ENCODE peak calls at places on chromosomes 11 and 22, in ten cellular contexts. C is GM13976; L is H1; G is NAMALWA; H is A172; Y is ELR; J is stimulated activated CD4-positive, alpha-beta T cell treated with anti-CD3 and anti-CD28 coated beads, Interleukin-4, amount 100 ng/mL, for 48 hours; I is activated CD4-positive, alpha-beta T cell treated with anti-CD3 and anti-CD28 coated beads, Interleukin-2, amount 50 U/mL, for 48 hours; F is posterior vena cava; W is activated T-helper 9 cell treated with anti-CD3 and anti-CD28 coated beads, Interleukin-2, amount 50 U/mL, for 16 hours. V is an unnamed sample.
A peak's percentile ranks its signal among the peaks of the same experiment; 100 is the strongest.

GRCh38 chr11:104968365-104968855 is at the start of gene CASP4:
- DNase-seq in W (no peak), G (peak; percentile 35), H (peak; percentile 53), I (no peak), L (no peak), C (peak; percentile 13), F (no peak), J (no peak), Y (peak; percentile 86), V (no peak)

GRCh38 chr22:22870577-22871398 is 16.8 kb upstream of the IGLL5 start:
- DNase-seq in F (no peak), Y (peak; percentile 10), G (peak; percentile 75), L (no peak), J (no peak), W (no peak), I (no peak), H (no peak), C (no peak), V (no peak)

GRCh38 chr11:83102806-83103205 is 31.1 kb upstream of the RAB30 start:
- DNase-seq in F (no peak), C (no peak), I (no peak), Y (no peak), L (no peak), W (no peak), J (no peak), H (no peak), G (no peak), V (no peak)

GRCh38 chr22:42275176-42275575 is 4.7 kb upstream of the TCF20 start:
- DNase-seq in I (no peak), F (peak; percentile 58), L (no peak), Y (no peak), H (no peak), W (no peak), G (no peak), J (no peak), C (no peak), V (no peak)

GRCh38 chr11:3221408-3222002 is 2.9 kb upstream of the MRGPRG start:
- DNase-seq in Y (no peak), C (no peak), W (no peak), L (no peak), I (no peak), J (no peak), F (peak; percentile 50), G (no peak), H (no peak), V (no peak)

GRCh38 chr11:36485296-36485870 is 24.7 kb downstream of the TRAF6 start:
- DNase-seq in L (no peak), H (no peak), G (no peak), C (no peak), Y (no peak), J (no peak), I (no peak), F (no peak), W (no peak), V (no peak)

GRCh38 chr11:111798279-111798678 is 32.1 kb upstream of the PPP2R1B start:
- DNase-seq in W (no peak), G (no peak), C (no peak), H (no peak), Y (no peak), J (no peak), I (no peak), F (no peak), L (no peak), V (no peak)

GRCh38 chr11:72589802-72590761 is 84.1 kb downstream of the PDE2A start:
- DNase-seq in I (peak; percentile 62), Y (peak; percentile 43), W (peak; percentile 16), J (peak; percentile 42), C (peak; percentile 72), G (peak; percentile 62), H (no peak), F (peak; percentile 80), L (no peak), V (peak; percentile 75)

GRCh38 chr11:8787372-8787771 is 104.8 kb downstream of the RPL27A start:
- DNase-seq in J (no peak), G (no peak), H (no peak), I (no peak), L (no peak), W (no peak), Y (peak; percentile 11), F (no peak), C (no peak), V (no peak)

GRCh38 chr11:119169272-119169719 is 771 bp downstream of the NLRX1 start:
- DNase-seq in L (peak; percentile 75), J (peak; percentile 39), H (peak; percentile 9), Y (peak; percentile 42), F (no peak), C (peak; percentile 76), I (peak; percentile 52), W (no peak), G (no peak), V (no peak)

V was measured in progenitor cell of endocrine pancreas.